ENCODE peak calls at places on chromosomes 2 and 18, in seven cellular contexts. One of them, this sample, is unnamed.
A peak's percentile ranks its signal among the peaks of the same experiment; 100 is the strongest.

GRCh38 chr2:152352616-152353015 is 17.6 kb downstream of the FMNL2 start:
- DNase-seq in mucosa of descending colon: no peak
- DNase-seq in activated naive CD4-positive, alpha-beta T cell treated with anti-CD3 and anti-CD28 coated beads, Interleukin-2, amount 50 U/mL, for 72 hours: no peak
- DNase-seq in neural crest cell: no peak
- DNase-seq in NCI-H510A treated with DMSO at 0.1 percent for 48 hours: no peak
- DNase-seq in Peyer's patch: no peak
- DNase-seq in lower lobe of right lung: no peak
- DNase-seq in this sample: no peak

GRCh38 chr2:171521361-171522056 is 765 bp upstream of the CYBRD1 start:
- DNase-seq in mucosa of descending colon: no peak
- DNase-seq in lower lobe of right lung: no peak
- DNase-seq in Peyer's patch: no peak
- DNase-seq in neural crest cell: no peak
- DNase-seq in activated naive CD4-positive, alpha-beta T cell treated with anti-CD3 and anti-CD28 coated beads, Interleukin-2, amount 50 U/mL, for 72 hours: no peak
- DNase-seq in NCI-H510A treated with DMSO at 0.1 percent for 48 hours: no peak
- DNase-seq in this sample: peak; percentile 19

GRCh38 chr2:227717687-227718567 is at the start of gene SLC19A3:
- DNase-seq in activated naive CD4-positive, alpha-beta T cell treated with anti-CD3 and anti-CD28 coated beads, Interleukin-2, amount 50 U/mL, for 72 hours: no peak
- DNase-seq in Peyer's patch: peak; percentile 45
- DNase-seq in mucosa of descending colon: peak; percentile 94
- DNase-seq in lower lobe of right lung: peak; percentile 89
- DNase-seq in NCI-H510A treated with DMSO at 0.1 percent for 48 hours: peak; percentile 85
- DNase-seq in neural crest cell: peak; percentile 70
- DNase-seq in this sample: peak; percentile 87

GRCh38 chr18:32391126-32391525 is 79.6 kb downstream of the GAREM1 start:
- DNase-seq in NCI-H510A treated with DMSO at 0.1 percent for 48 hours: no peak
- DNase-seq in activated naive CD4-positive, alpha-beta T cell treated with anti-CD3 and anti-CD28 coated beads, Interleukin-2, amount 50 U/mL, for 72 hours: no peak
- DNase-seq in Peyer's patch: no peak
- DNase-seq in lower lobe of right lung: no peak
- DNase-seq in mucosa of descending colon: no peak
- DNase-seq in neural crest cell: no peak
- DNase-seq in this sample: no peak

GRCh38 chr18:25067291-25068050 is 284.5 kb downstream of the ZNF521 start:
- DNase-seq in Peyer's patch: no peak
- DNase-seq in neural crest cell: no peak
- DNase-seq in lower lobe of right lung: no peak
- DNase-seq in mucosa of descending colon: no peak
- DNase-seq in activated naive CD4-positive, alpha-beta T cell treated with anti-CD3 and anti-CD28 coated beads, Interleukin-2, amount 50 U/mL, for 72 hours: no peak
- DNase-seq in NCI-H510A treated with DMSO at 0.1 percent for 48 hours: no peak
- DNase-seq in this sample: no peak

GRCh38 chr2:231336700-231337099 is 58.8 kb upstream of the B3GNT7 start:
- DNase-seq in NCI-H510A treated with DMSO at 0.1 percent for 48 hours: no peak
- DNase-seq in mucosa of descending colon: no peak
- DNase-seq in activated naive CD4-positive, alpha-beta T cell treated with anti-CD3 and anti-CD28 coated beads, Interleukin-2, amount 50 U/mL, for 72 hours: no peak
- DNase-seq in lower lobe of right lung: no peak
- DNase-seq in neural crest cell: no peak
- DNase-seq in Peyer's patch: no peak
- DNase-seq in this sample: no peak

GRCh38 chr2:41853427-41854191 is 194.2 kb upstream of the PKDCC start:
- DNase-seq in NCI-H510A treated with DMSO at 0.1 percent for 48 hours: peak; percentile 43
- DNase-seq in lower lobe of right lung: no peak
- DNase-seq in mucosa of descending colon: no peak
- DNase-seq in neural crest cell: peak; percentile 73
- DNase-seq in Peyer's patch: no peak
- DNase-seq in activated naive CD4-positive, alpha-beta T cell treated with anti-CD3 and anti-CD28 coated beads, Interleukin-2, amount 50 U/mL, for 72 hours: no peak
- DNase-seq in this sample: peak; percentile 71

GRCh38 chr2:26805241-26805676 is 19.4 kb downstream of the CENPA start:
- DNase-seq in Peyer's patch: no peak
- DNase-seq in mucosa of descending colon: no peak
- DNase-seq in lower lobe of right lung: no peak
- DNase-seq in neural crest cell: no peak
- DNase-seq in NCI-H510A treated with DMSO at 0.1 percent for 48 hours: no peak
- DNase-seq in activated naive CD4-positive, alpha-beta T cell treated with anti-CD3 and anti-CD28 coated beads, Interleukin-2, amount 50 U/mL, for 72 hours: no peak
- DNase-seq in this sample: no peak

GRCh38 chr2:239396881-239397681 is 3.7 kb downstream of the HDAC4 start:
- DNase-seq in NCI-H510A treated with DMSO at 0.1 percent for 48 hours: peak; percentile 42
- DNase-seq in activated naive CD4-positive, alpha-beta T cell treated with anti-CD3 and anti-CD28 coated beads, Interleukin-2, amount 50 U/mL, for 72 hours: peak; percentile 54
- DNase-seq in neural crest cell: no peak
- DNase-seq in mucosa of descending colon: no peak
- DNase-seq in lower lobe of right lung: peak; percentile 58
- DNase-seq in Peyer's patch: no peak
- DNase-seq in this sample: peak; percentile 84

GRCh38 chr18:27967938-27968803 is 208.8 kb downstream of the CDH2 start:
- DNase-seq in mucosa of descending colon: no peak
- DNase-seq in neural crest cell: no peak
- DNase-seq in activated naive CD4-positive, alpha-beta T cell treated with anti-CD3 and anti-CD28 coated beads, Interleukin-2, amount 50 U/mL, for 72 hours: no peak
- DNase-seq in Peyer's patch: no peak
- DNase-seq in NCI-H510A treated with DMSO at 0.1 percent for 48 hours: no peak
- DNase-seq in lower lobe of right lung: no peak
- DNase-seq in this sample: no peak

GRCh38 chr2:151043484-151043883 is 218.2 kb downstream of the RBM43 start:
- DNase-seq in mucosa of descending colon: no peak
- DNase-seq in neural crest cell: no peak
- DNase-seq in Peyer's patch: no peak
- DNase-seq in activated naive CD4-positive, alpha-beta T cell treated with anti-CD3 and anti-CD28 coated beads, Interleukin-2, amount 50 U/mL, for 72 hours: no peak
- DNase-seq in NCI-H510A treated with DMSO at 0.1 percent for 48 hours: peak; percentile 28
- DNase-seq in lower lobe of right lung: no peak
- DNase-seq in this sample: no peak

GRCh38 chr2:136121511-136121910 is 3.6 kb upstream of the CXCR4 start:
- DNase-seq in lower lobe of right lung: no peak
- DNase-seq in mucosa of descending colon: no peak
- DNase-seq in activated naive CD4-positive, alpha-beta T cell treated with anti-CD3 and anti-CD28 coated beads, Interleukin-2, amount 50 U/mL, for 72 hours: no peak
- DNase-seq in Peyer's patch: no peak
- DNase-seq in NCI-H510A treated with DMSO at 0.1 percent for 48 hours: no peak
- DNase-seq in neural crest cell: no peak
- DNase-seq in this sample: no peak

This sample was measured in testis.